ENCODE peak calls at places on chromosomes 13 and 19, in ten cellular contexts. B, K, J, S, L, U, Z, F, N and R are unnamed samples.

GRCh38 chr13:112768795-112769411 is 79.1 kb downstream of the ATP11A start:
- DNase-seq in B (no peak), K (no peak), J (no peak), S (no peak), L (no peak), U (peak), Z (no peak), F (no peak), N (no peak), R (no peak)

GRCh38 chr13:112748947-112749346 is 59.1 kb downstream of the ATP11A start:
- DNase-seq in B (no peak), K (peak), J (peak), S (no peak), L (no peak), U (no peak), Z (no peak), F (no peak), N (no peak), R (no peak)

GRCh38 chr19:44024900-44025216 is 321 bp upstream of the ZNF222 start:
- DNase-seq in B (no peak), K (no peak), J (peak), S (no peak), L (no peak), U (no peak), Z (no peak), F (no peak), N (no peak), R (no peak)

GRCh38 chr19:31504221-31504620 is 155.0 kb upstream of the TSHZ3 start:
- DNase-seq in B (no peak), K (no peak), J (no peak), S (no peak), L (no peak), U (no peak), Z (no peak), F (no peak), N (no peak), R (no peak)

GRCh38 chr13:43786766-43787517 is at the start of gene ENOX1:
- DNase-seq in B (peak), K (no peak), J (peak), S (peak), L (no peak), U (peak), Z (no peak), F (peak), N (peak), R (peak)

GRCh38 chr19:10230904-10231623 is at the start of gene S1PR2:
- DNase-seq in B (peak), K (no peak), J (peak), S (peak), L (peak), U (peak), Z (peak), F (peak), N (peak), R (no peak)

GRCh38 chr19:45079063-45079910 is at the start of gene GEMIN7:
- DNase-seq in B (peak), K (no peak), J (peak), S (peak), L (no peak), U (no peak), Z (peak), F (peak), N (peak), R (no peak)

GRCh38 chr19:20038358-20039202 is 725 bp downstream of the ZNF682 start:
- DNase-seq in B (no peak), K (no peak), J (peak), S (no peak), L (no peak), U (no peak), Z (no peak), F (no peak), N (no peak), R (no peak)

GRCh38 chr13:94858856-94859811 is 146.8 kb upstream of the SOX21 start:
- DNase-seq in B (no peak), K (no peak), J (no peak), S (no peak), L (no peak), U (no peak), Z (peak), F (no peak), N (no peak), R (no peak)

GRCh38 chr19:16324064-16324383 is 602 bp upstream of the KLF2 start:
- DNase-seq in B (no peak), K (no peak), J (no peak), S (no peak), L (no peak), U (no peak), Z (no peak), F (no peak), N (no peak), R (no peak)

GRCh38 chr13:50599046-50599445 is 244.4 kb downstream of the DLEU7 start:
- DNase-seq in B (no peak), K (no peak), J (no peak), S (no peak), L (no peak), U (no peak), Z (no peak), F (no peak), N (no peak), R (no peak)

GRCh38 chr19:1754651-1755466 is 1.6 kb downstream of the ONECUT3 start:
- DNase-seq in B (no peak), K (no peak), J (no peak), S (no peak), L (no peak), U (no peak), Z (no peak), F (no peak), N (no peak), R (no peak)

GRCh38 chr13:85601526-85601925 is 197.7 kb downstream of the SLITRK6 start:
- DNase-seq in B (no peak), K (no peak), J (no peak), S (no peak), L (no peak), U (no peak), Z (no peak), F (no peak), N (no peak), R (no peak)

GRCh38 chr13:26719356-26719945 is 41.1 kb downstream of the GPR12 start:
- DNase-seq in B (no peak), K (no peak), J (peak), S (peak), L (no peak), U (no peak), Z (no peak), F (no peak), N (no peak), R (peak)

GRCh38 chr13:112105884-112106283 is 38.9 kb downstream of the SOX1 start:
- DNase-seq in B (no peak), K (no peak), J (no peak), S (no peak), L (no peak), U (no peak), Z (no peak), F (no peak), N (no peak), R (no peak)

GRCh38 chr13:94712812-94713555 is 639 bp upstream of the SOX21 start:
- DNase-seq in B (no peak), K (peak), J (peak), S (no peak), L (no peak), U (no peak), Z (no peak), F (no peak), N (no peak), R (no peak)

GRCh38 chr19:4064551-4065260 is 2.0 kb downstream of the ZBTB7A start:
- DNase-seq in B (no peak), K (no peak), J (peak), S (peak), L (no peak), U (no peak), Z (no peak), F (no peak), N (no peak), R (no peak)

GRCh38 chr13:84445776-84446175 is 563.5 kb upstream of the SLITRK1 start:
- DNase-seq in B (no peak), K (no peak), J (peak), S (no peak), L (no peak), U (no peak), Z (no peak), F (no peak), N (no peak), R (no peak)

GRCh38 chr19:12665281-12665573 is 1.3 kb downstream of the MAN2B1 start:
- DNase-seq in B (no peak), K (no peak), J (no peak), S (no peak), L (no peak), U (peak), Z (no peak), F (no peak), N (no peak), R (no peak)

GRCh38 chr19:8571006-8571411 is 6.2 kb downstream of the MYO1F start:
- DNase-seq in B (no peak), K (no peak), J (peak), S (peak), L (no peak), U (no peak), Z (no peak), F (peak), N (peak), R (no peak)

GRCh38 chr19:28472843-28473242 is 740.1 kb downstream of the UQCRFS1 start:
- DNase-seq in B (no peak), K (no peak), J (no peak), S (peak), L (no peak), U (no peak), Z (no peak), F (no peak), N (no peak), R (no peak)

GRCh38 chr13:51557875-51558604 is 26.2 kb upstream of the WDFY2 start:
- DNase-seq in B (peak), K (peak), J (peak), S (peak), L (no peak), U (no peak), Z (no peak), F (peak), N (no peak), R (no peak)

GRCh38 chr13:20847298-20847697 is 55.2 kb downstream of the XPO4 start:
- DNase-seq in B (no peak), K (no peak), J (no peak), S (no peak), L (no peak), U (no peak), Z (no peak), F (no peak), N (no peak), R (no peak)

GRCh38 chr19:1513492-1514294 is 874 bp upstream of the ADAMTSL5 start:
- DNase-seq in B (no peak), K (peak), J (peak), S (peak), L (no peak), U (peak), Z (no peak), F (peak), N (peak), R (no peak)

GRCh38 chr19:38318595-38319142 is 976 bp upstream of the KCNK6 start:
- DNase-seq in B (no peak), K (no peak), J (no peak), S (no peak), L (no peak), U (no peak), Z (no peak), F (no peak), N (no peak), R (no peak)

GRCh38 chr13:92578358-92578757 is 648.2 kb upstream of the GPC6 start:
- DNase-seq in B (no peak), K (no peak), J (no peak), S (no peak), L (no peak), U (no peak), Z (no peak), F (no peak), N (no peak), R (no peak)

GRCh38 chr13:76972430-76972829 is 19.5 kb upstream of the CLN5 start:
- DNase-seq in B (no peak), K (no peak), J (no peak), S (no peak), L (no peak), U (no peak), Z (no peak), F (no peak), N (no peak), R (no peak)

GRCh38 chr19:1151037-1151716 is 22.9 kb downstream of the SBNO2 start:
- DNase-seq in B (no peak), K (no peak), J (no peak), S (no peak), L (no peak), U (no peak), Z (no peak), F (no peak), N (no peak), R (no peak)

GRCh38 chr13:60590775-60591174 is 193.8 kb downstream of the TDRD3 start:
- DNase-seq in B (no peak), K (no peak), J (peak), S (no peak), L (no peak), U (no peak), Z (no peak), F (no peak), N (no peak), R (no peak)

GRCh38 chr13:36718686-36719085 is 44.9 kb downstream of the SERTM1 start:
- DNase-seq in B (no peak), K (no peak), J (no peak), S (no peak), L (no peak), U (no peak), Z (no peak), F (no peak), N (no peak), R (no peak)

GRCh38 chr13:100818706-100819105 is 144.1 kb upstream of the TMTC4 start:
- DNase-seq in B (no peak), K (no peak), J (no peak), S (no peak), L (no peak), U (no peak), Z (peak), F (no peak), N (no peak), R (no peak)